ENCODE peak calls at places on chromosomes 5 and 9, in seven cellular contexts. One of them, this sample, is unnamed. For H3K9me3, the result is how much of the 10 kb centered on the place peaks cover.

GRCh38 chr9:114989600-114990410 is 59.4 kb upstream of the TNFSF8 start:
- DNase-seq in heart left ventricle: no peak
- DNase-seq in T-helper 17 cell: no peak
- DNase-seq in heart right ventricle: no peak
- DNase-seq in CD8-positive, alpha-beta T cell: no peak
- DNase-seq in gastrocnemius medialis: no peak
- DNase-seq in IMR-90: no peak
- DNase-seq in this sample: no peak

GRCh38 chr5:978051-978450 is 30.6 kb upstream of the NKD2 start:
- DNase-seq in T-helper 17 cell: no peak
- DNase-seq in CD8-positive, alpha-beta T cell: no peak
- DNase-seq in IMR-90: no peak
- DNase-seq in gastrocnemius medialis: no peak
- DNase-seq in heart right ventricle: peak
- DNase-seq in heart left ventricle: peak
- DNase-seq in this sample: no peak

GRCh38 chr9:99059074-99059894 is 45.6 kb upstream of the TGFBR1 start:
- DNase-seq in heart right ventricle: peak
- DNase-seq in T-helper 17 cell: no peak
- DNase-seq in heart left ventricle: peak
- DNase-seq in CD8-positive, alpha-beta T cell: no peak
- DNase-seq in gastrocnemius medialis: peak
- DNase-seq in IMR-90: no peak
- DNase-seq in this sample: no peak

GRCh38 chr5:177382423-177383029 is 1.7 kb upstream of the SLC34A1 start:
- DNase-seq in heart right ventricle: no peak
- DNase-seq in T-helper 17 cell: no peak
- DNase-seq in CD8-positive, alpha-beta T cell: no peak
- DNase-seq in gastrocnemius medialis: no peak
- DNase-seq in IMR-90: peak
- DNase-seq in heart left ventricle: no peak
- DNase-seq in this sample: peak

GRCh38 chr9:5438301-5439162 is 807 bp upstream of the PLGRKT start:
- DNase-seq in gastrocnemius medialis: no peak
- DNase-seq in heart right ventricle: no peak
- DNase-seq in T-helper 17 cell: peak
- DNase-seq in IMR-90: peak
- DNase-seq in heart left ventricle: no peak
- DNase-seq in CD8-positive, alpha-beta T cell: peak
- DNase-seq in this sample: no peak

GRCh38 chr5:122967625-122968024 is 68.9 kb downstream of the PPIC start:
- DNase-seq in heart left ventricle: no peak
- DNase-seq in heart right ventricle: no peak
- DNase-seq in CD8-positive, alpha-beta T cell: no peak
- DNase-seq in gastrocnemius medialis: no peak
- DNase-seq in IMR-90: no peak
- DNase-seq in T-helper 17 cell: no peak
- DNase-seq in this sample: no peak

GRCh38 chr5:41856644-41857491 is 13.4 kb downstream of the OXCT1 start:
- DNase-seq in heart left ventricle: peak
- DNase-seq in IMR-90: peak
- DNase-seq in CD8-positive, alpha-beta T cell: peak
- DNase-seq in gastrocnemius medialis: peak
- DNase-seq in T-helper 17 cell: no peak
- DNase-seq in heart right ventricle: peak
- DNase-seq in this sample: peak

GRCh38 chr9:88990721-88991065 is 575 bp upstream of the S1PR3 start:
- DNase-seq in CD8-positive, alpha-beta T cell: no peak
- DNase-seq in IMR-90: no peak
- DNase-seq in heart right ventricle: no peak
- DNase-seq in gastrocnemius medialis: no peak
- DNase-seq in T-helper 17 cell: no peak
- DNase-seq in heart left ventricle: no peak
- DNase-seq in this sample: no peak

GRCh38 chr5:180088561-180088960 is 17.0 kb upstream of the RNF130 start:
- DNase-seq in CD8-positive, alpha-beta T cell: no peak
- DNase-seq in gastrocnemius medialis: no peak
- DNase-seq in T-helper 17 cell: no peak
- DNase-seq in heart left ventricle: no peak
- DNase-seq in IMR-90: no peak
- DNase-seq in heart right ventricle: no peak
- DNase-seq in this sample: no peak

GRCh38 chr9:100670719-100671118 is 92.8 kb downstream of the CAVIN4 start:
- DNase-seq in IMR-90: no peak
- DNase-seq in heart right ventricle: no peak
- DNase-seq in T-helper 17 cell: no peak
- DNase-seq in CD8-positive, alpha-beta T cell: no peak
- DNase-seq in heart left ventricle: no peak
- DNase-seq in gastrocnemius medialis: no peak
- DNase-seq in this sample: no peak

GRCh38 chr5:8726383-8727036 is 819.4 kb downstream of the SEMA5A start:
- DNase-seq in heart left ventricle: no peak
- DNase-seq in heart right ventricle: no peak
- DNase-seq in CD8-positive, alpha-beta T cell: no peak
- DNase-seq in IMR-90: no peak
- DNase-seq in gastrocnemius medialis: no peak
- DNase-seq in T-helper 17 cell: no peak
- DNase-seq in this sample: no peak

GRCh38 chr5:72151646-72152045 is 44.4 kb downstream of the MAP1B start:
- DNase-seq in heart left ventricle: no peak
- DNase-seq in T-helper 17 cell: no peak
- DNase-seq in gastrocnemius medialis: no peak
- DNase-seq in CD8-positive, alpha-beta T cell: no peak
- DNase-seq in heart right ventricle: no peak
- DNase-seq in IMR-90: no peak
- DNase-seq in this sample: no peak

GRCh38 chr5:15992918-15993317 is 186.7 kb downstream of the MARCHF11 start:
- DNase-seq in T-helper 17 cell: no peak
- DNase-seq in CD8-positive, alpha-beta T cell: no peak
- DNase-seq in gastrocnemius medialis: no peak
- DNase-seq in heart right ventricle: no peak
- DNase-seq in heart left ventricle: no peak
- DNase-seq in IMR-90: peak
- DNase-seq in this sample: no peak

GRCh38 chr5:179008667-179009066 is 13.5 kb upstream of the GRM6 start:
- DNase-seq in CD8-positive, alpha-beta T cell: no peak
- DNase-seq in gastrocnemius medialis: no peak
- DNase-seq in T-helper 17 cell: no peak
- DNase-seq in IMR-90: no peak
- DNase-seq in heart left ventricle: no peak
- DNase-seq in heart right ventricle: no peak
- DNase-seq in this sample: no peak

GRCh38 chr9:130045657-130046450 is 2.9 kb upstream of the FNBP1 start:
- DNase-seq in IMR-90: no peak
- DNase-seq in T-helper 17 cell: no peak
- DNase-seq in gastrocnemius medialis: no peak
- DNase-seq in CD8-positive, alpha-beta T cell: no peak
- DNase-seq in heart left ventricle: no peak
- DNase-seq in heart right ventricle: no peak
- DNase-seq in this sample: no peak

GRCh38 chr5:40166757-40167156 is 513.0 kb upstream of the PTGER4 start:
- DNase-seq in CD8-positive, alpha-beta T cell: no peak
- DNase-seq in gastrocnemius medialis: no peak
- DNase-seq in heart left ventricle: no peak
- DNase-seq in heart right ventricle: no peak
- DNase-seq in T-helper 17 cell: no peak
- DNase-seq in IMR-90: peak
- DNase-seq in this sample: no peak

GRCh38 chr9:130315446-130316226 is 50.1 kb downstream of the HMCN2 start:
- DNase-seq in CD8-positive, alpha-beta T cell: no peak
- DNase-seq in heart left ventricle: no peak
- DNase-seq in heart right ventricle: no peak
- DNase-seq in T-helper 17 cell: no peak
- DNase-seq in gastrocnemius medialis: no peak
- DNase-seq in IMR-90: no peak
- DNase-seq in this sample: no peak

GRCh38 chr5:157269763-157270272 is 3.9 kb downstream of the CYFIP2 start:
- DNase-seq in heart right ventricle: no peak
- DNase-seq in CD8-positive, alpha-beta T cell: no peak
- DNase-seq in gastrocnemius medialis: no peak
- DNase-seq in IMR-90: no peak
- DNase-seq in heart left ventricle: no peak
- DNase-seq in T-helper 17 cell: no peak
- DNase-seq in this sample: no peak

GRCh38 chr5:141196363-141196762 is 3.1 kb upstream of the PCDHB11 start:
- DNase-seq in gastrocnemius medialis: no peak
- DNase-seq in heart left ventricle: no peak
- DNase-seq in IMR-90: no peak
- DNase-seq in CD8-positive, alpha-beta T cell: no peak
- DNase-seq in heart right ventricle: no peak
- DNase-seq in T-helper 17 cell: no peak
- DNase-seq in this sample: no peak

GRCh38 chr5:141199359-141200235 is at the start of gene PCDHB11:
- DNase-seq in gastrocnemius medialis: no peak
- DNase-seq in heart left ventricle: no peak
- DNase-seq in heart right ventricle: no peak
- DNase-seq in CD8-positive, alpha-beta T cell: no peak
- DNase-seq in T-helper 17 cell: no peak
- DNase-seq in IMR-90: no peak
- DNase-seq in this sample: no peak
- H3K9me3 ChIP-seq in gastrocnemius medialis: under half
- H3K9me3 ChIP-seq in heart left ventricle: under half
- H3K9me3 ChIP-seq in heart right ventricle: under half
- H3K9me3 ChIP-seq in CD8-positive, alpha-beta T cell: under half
- H3K9me3 ChIP-seq in T-helper 17 cell: under half
- H3K9me3 ChIP-seq in IMR-90: under half
- H3K9me3 ChIP-seq in this sample: under half

GRCh38 chr9:122754825-122755224 is 12.7 kb downstream of the OR1L6 start:
- DNase-seq in heart left ventricle: no peak
- DNase-seq in gastrocnemius medialis: no peak
- DNase-seq in heart right ventricle: no peak
- DNase-seq in IMR-90: no peak
- DNase-seq in CD8-positive, alpha-beta T cell: no peak
- DNase-seq in T-helper 17 cell: no peak
- DNase-seq in this sample: no peak
- H3K9me3 ChIP-seq in heart left ventricle: under half
- H3K9me3 ChIP-seq in gastrocnemius medialis: under half
- H3K9me3 ChIP-seq in heart right ventricle: under half
- H3K9me3 ChIP-seq in IMR-90: under half
- H3K9me3 ChIP-seq in CD8-positive, alpha-beta T cell: under half
- H3K9me3 ChIP-seq in T-helper 17 cell: under half
- H3K9me3 ChIP-seq in this sample: under half

DNA sequence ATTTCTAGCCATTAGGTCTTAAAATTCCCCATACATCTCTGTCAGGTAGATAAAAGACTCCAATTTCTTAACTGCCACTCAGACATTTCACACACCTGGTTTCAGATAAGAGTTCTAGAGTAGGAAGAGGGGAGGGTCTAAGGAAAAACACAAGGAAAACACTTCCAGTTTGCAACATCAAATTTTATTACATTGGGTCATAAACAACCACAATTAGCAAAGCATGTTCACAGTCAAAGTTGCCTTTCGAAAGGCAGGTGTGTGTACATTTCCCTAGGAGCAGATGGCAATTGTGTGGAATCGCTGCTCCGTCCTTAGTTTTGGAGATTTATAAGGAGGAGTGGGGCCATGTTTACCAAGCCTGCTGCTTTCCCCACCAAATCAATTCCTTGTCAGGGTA is 120.8 kb downstream of the DMRT2 start:
- DNase-seq in T-helper 17 cell: no peak
- DNase-seq in IMR-90: no peak
- DNase-seq in heart right ventricle: no peak
- DNase-seq in heart left ventricle: no peak
- DNase-seq in gastrocnemius medialis: no peak
- DNase-seq in CD8-positive, alpha-beta T cell: no peak
- DNase-seq in this sample: no peak
- H3K9me3 ChIP-seq in T-helper 17 cell: under half
- H3K9me3 ChIP-seq in IMR-90: under half
- H3K9me3 ChIP-seq in heart right ventricle: under half
- H3K9me3 ChIP-seq in heart left ventricle: under half
- H3K9me3 ChIP-seq in gastrocnemius medialis: under half
- H3K9me3 ChIP-seq in CD8-positive, alpha-beta T cell: under half
- H3K9me3 ChIP-seq in this sample: under half

DNA sequence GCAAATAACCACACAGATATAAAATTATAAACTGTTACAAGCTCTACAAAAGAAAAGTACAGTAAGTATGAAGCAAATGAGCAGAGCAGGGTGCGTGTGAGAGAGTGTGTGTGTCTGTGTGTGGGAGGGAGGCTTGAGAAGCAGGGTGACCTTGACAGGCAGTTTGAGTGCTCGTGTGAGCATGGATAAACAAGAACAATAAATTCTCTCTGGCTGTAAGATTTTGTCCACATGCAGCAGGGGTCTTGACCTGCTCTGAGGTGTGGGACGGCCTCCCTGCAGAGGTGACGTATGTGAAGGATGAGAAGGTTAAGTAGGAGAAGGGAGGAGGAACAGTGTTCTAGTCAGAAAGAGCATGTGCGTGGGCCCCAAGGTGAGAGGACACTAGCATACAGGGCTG is 49.1 kb downstream of the SPTLC1 start:
- DNase-seq in heart left ventricle: no peak
- DNase-seq in IMR-90: no peak
- DNase-seq in T-helper 17 cell: no peak
- DNase-seq in heart right ventricle: no peak
- DNase-seq in gastrocnemius medialis: no peak
- DNase-seq in CD8-positive, alpha-beta T cell: no peak
- DNase-seq in this sample: no peak
- H3K9me3 ChIP-seq in heart left ventricle: under half
- H3K9me3 ChIP-seq in IMR-90: under half
- H3K9me3 ChIP-seq in T-helper 17 cell: under half
- H3K9me3 ChIP-seq in heart right ventricle: under half
- H3K9me3 ChIP-seq in gastrocnemius medialis: under half
- H3K9me3 ChIP-seq in CD8-positive, alpha-beta T cell: under half
- H3K9me3 ChIP-seq in this sample: under half

GRCh38 chr9:2389404-2389803 is 232.2 kb upstream of the VLDLR start:
- DNase-seq in heart left ventricle: no peak
- DNase-seq in CD8-positive, alpha-beta T cell: no peak
- DNase-seq in T-helper 17 cell: no peak
- DNase-seq in IMR-90: no peak
- DNase-seq in heart right ventricle: no peak
- DNase-seq in gastrocnemius medialis: no peak
- DNase-seq in this sample: no peak
- H3K9me3 ChIP-seq in heart left ventricle: under half
- H3K9me3 ChIP-seq in CD8-positive, alpha-beta T cell: under half
- H3K9me3 ChIP-seq in T-helper 17 cell: under half
- H3K9me3 ChIP-seq in IMR-90: under half
- H3K9me3 ChIP-seq in heart right ventricle: under half
- H3K9me3 ChIP-seq in gastrocnemius medialis: under half
- H3K9me3 ChIP-seq in this sample: under half

DNA sequence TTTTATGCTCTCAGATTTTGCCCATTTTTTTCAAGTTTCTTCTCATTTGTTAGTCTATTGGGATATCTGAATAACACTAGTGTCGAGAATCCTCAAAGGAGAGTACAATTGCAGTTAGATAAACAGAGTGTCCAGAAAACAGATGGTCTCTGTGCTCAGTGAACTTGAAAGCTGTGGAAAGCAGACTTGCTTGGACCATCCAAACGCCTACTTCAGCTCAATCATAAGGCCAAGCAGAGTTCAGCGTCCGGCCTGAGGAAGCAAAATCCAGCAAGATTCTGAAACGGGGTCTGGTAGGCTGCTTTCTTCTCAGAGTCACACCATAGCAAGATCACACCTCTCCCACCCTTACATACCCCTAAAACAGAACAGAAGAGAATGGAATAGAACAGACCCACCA is 35.9 kb upstream of the UGT3A1 start:
- DNase-seq in CD8-positive, alpha-beta T cell: no peak
- DNase-seq in heart right ventricle: no peak
- DNase-seq in IMR-90: no peak
- DNase-seq in heart left ventricle: no peak
- DNase-seq in gastrocnemius medialis: no peak
- DNase-seq in T-helper 17 cell: no peak
- DNase-seq in this sample: no peak
- H3K9me3 ChIP-seq in CD8-positive, alpha-beta T cell: under half
- H3K9me3 ChIP-seq in heart right ventricle: under half
- H3K9me3 ChIP-seq in IMR-90: under half
- H3K9me3 ChIP-seq in heart left ventricle: under half
- H3K9me3 ChIP-seq in gastrocnemius medialis: under half
- H3K9me3 ChIP-seq in T-helper 17 cell: under half
- H3K9me3 ChIP-seq in this sample: under half

This sample was measured in Caco-2.